ENCODE peak calls at places on chromosomes 7 and 10, in six cellular contexts. H, D, A, J, F and P are unnamed samples.

GRCh38 chr7:97401398-97401797 is 283.9 kb downstream of the SDHAF3 start:
- DNase-seq in J (no peak), D (no peak), A (no peak), F (no peak), H (no peak), P (no peak)

GRCh38 chr10:126331101-126331500 is 57.2 kb downstream of the ADAM12 start:
- DNase-seq in H (no peak), J (no peak), F (no peak), A (no peak), D (no peak), P (no peak)

GRCh38 chr7:99365318-99366141 is 9.0 kb upstream of the ARPC1B start:
- DNase-seq in J (peak; percentile 44), H (no peak), F (peak; percentile 74), A (peak; percentile 81), D (no peak), P (no peak)

GRCh38 chr10:30502266-30503058 is 68.5 kb downstream of the MAP3K8 start:
- DNase-seq in A (no peak), H (no peak), J (no peak), D (peak; percentile 43), F (no peak), P (no peak)

GRCh38 chr7:1523208-1523607 is 7.3 kb upstream of the MAFK start:
- DNase-seq in H (no peak), F (no peak), A (no peak), D (no peak), J (no peak), P (no peak)

GRCh38 chr10:13347235-13348156 is 597 bp downstream of the SEPHS1 start:
- DNase-seq in F (peak; percentile 94), D (peak; percentile 73), J (peak; percentile 58), A (peak; percentile 94), H (peak; percentile 67), P (peak; percentile 88)

GRCh38 chr7:91082038-91082437 is 182.2 kb upstream of the FZD1 start:
- DNase-seq in H (no peak), A (no peak), J (no peak), F (no peak), D (no peak), P (no peak)

GRCh38 chr10:127196227-127196954 is at the start of gene INSYN2A:
- DNase-seq in A (no peak), F (peak; percentile 62), J (peak; percentile 37), H (peak; percentile 35), D (no peak), P (no peak)

GRCh38 chr7:42053834-42054233 is 183.2 kb downstream of the GLI3 start:
- DNase-seq in F (no peak), H (no peak), A (no peak), D (no peak), J (no peak), P (no peak)

GRCh38 chr7:71443197-71443542 is 311.2 kb downstream of the GALNT17 start:
- DNase-seq in F (no peak), D (no peak), H (no peak), J (no peak), A (no peak), P (no peak)

GRCh38 chr7:71439316-71439715 is 307.4 kb downstream of the GALNT17 start:
- DNase-seq in F (no peak), A (no peak), D (no peak), J (no peak), H (no peak), P (no peak)

GRCh38 chr7:71444130-71444529 is 312.2 kb downstream of the GALNT17 start:
- DNase-seq in H (no peak), J (no peak), F (no peak), A (no peak), D (no peak), P (no peak)

DNA sequence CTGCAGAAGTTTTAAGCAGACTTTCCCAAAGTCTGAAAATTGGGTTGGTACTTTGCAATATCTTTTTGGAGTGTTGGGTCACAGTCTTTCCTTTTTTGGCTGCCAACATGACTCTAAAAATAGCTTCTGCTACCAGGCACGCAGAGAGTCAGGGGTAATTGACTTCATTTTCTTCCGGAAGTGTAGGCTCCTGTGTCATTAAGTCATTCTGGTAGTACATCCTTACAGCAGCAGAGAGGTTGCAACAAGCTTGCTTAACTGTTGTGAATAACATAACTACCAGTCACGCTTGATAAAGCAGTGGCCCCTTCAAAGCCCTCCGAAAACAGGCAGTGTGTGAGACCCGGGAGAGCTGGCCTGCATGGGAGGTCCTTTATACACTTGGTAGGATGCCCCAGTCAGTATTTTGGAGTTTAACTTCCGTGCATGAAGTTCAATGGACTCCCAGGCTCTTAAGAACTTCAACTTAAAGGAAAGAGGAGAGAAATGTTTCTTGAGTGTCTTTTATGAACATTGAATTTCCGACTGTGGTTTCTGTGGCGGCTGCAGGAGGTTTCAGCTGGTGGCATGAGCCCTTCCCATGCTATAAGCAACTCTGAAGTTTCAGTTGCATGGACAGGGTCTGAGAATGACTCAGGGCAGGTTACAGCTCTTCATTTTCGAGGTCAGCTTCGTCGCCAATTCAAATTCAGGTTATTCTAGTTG is 310.7 kb downstream of the GALNT17 start:
- DNase-seq in D (no peak), H (no peak), A (no peak), J (no peak), F (no peak), P (no peak)
- H3K4me3 ChIP-seq in D (no peak overlapping the region), H (no peak overlapping the region), A (no peak overlapping the region), J (no peak overlapping the region), F (no peak overlapping the region), P (no peak overlapping the region)

DNA sequence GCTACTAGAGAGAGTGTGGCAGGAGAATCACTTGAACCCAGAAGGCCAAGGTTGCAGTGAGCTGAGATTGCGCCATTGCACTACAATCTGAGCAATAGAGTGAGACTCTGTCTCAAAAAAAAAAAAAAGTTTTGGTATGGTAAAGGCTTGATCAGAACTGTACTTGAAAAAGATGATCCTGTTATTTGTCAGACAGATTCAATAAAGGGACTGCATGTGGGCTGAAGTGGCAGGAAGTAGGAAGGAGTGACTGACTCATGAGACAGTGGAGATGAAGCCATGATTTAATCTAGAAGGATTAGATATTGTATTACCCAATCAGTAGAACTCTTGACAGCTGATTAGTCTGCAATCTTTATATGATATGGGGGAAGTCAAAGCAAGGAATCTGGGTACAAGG is 2.7 kb upstream of the TMEM254 start:
- DNase-seq in A (no peak), F (no peak), D (no peak), H (no peak), J (no peak), P (no peak)
- H3K4me3 ChIP-seq in A (no peak overlapping the region), F (no peak overlapping the region), D (no peak overlapping the region), H (no peak overlapping the region), J (no peak overlapping the region), P (no peak overlapping the region)

GRCh38 chr7:25860882-25861228 is 291.1 kb upstream of the NFE2L3 start:
- DNase-seq in J (no peak), D (no peak), A (no peak), F (no peak), H (no peak), P (no peak)
- H3K4me3 ChIP-seq in J (no peak overlapping the region), D (no peak overlapping the region), A (no peak overlapping the region), F (no peak overlapping the region), H (no peak overlapping the region), P (no peak overlapping the region)

DNA sequence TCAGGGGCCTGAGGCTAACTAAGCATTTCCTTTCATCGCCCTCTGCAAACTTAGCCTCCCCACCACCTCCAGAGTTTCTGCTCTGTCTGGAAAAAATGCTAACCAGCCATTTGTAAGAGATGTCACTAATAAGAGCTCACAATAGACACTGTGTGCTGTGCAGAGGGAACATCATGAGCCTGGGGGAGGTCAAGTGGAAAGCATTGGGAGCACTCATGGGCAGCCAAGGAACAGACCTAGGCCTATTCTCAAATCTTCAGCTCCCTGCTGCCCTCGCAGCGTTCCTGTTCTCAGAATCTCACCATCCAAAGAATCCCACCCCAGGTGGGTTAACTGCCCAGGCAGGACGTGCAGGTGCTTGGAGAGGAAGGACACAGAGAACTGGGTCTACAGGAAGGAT is 27.1 kb upstream of the GPAM start:
- DNase-seq in J (no peak), F (no peak), D (no peak), A (no peak), H (no peak), P (no peak)
- H3K4me3 ChIP-seq in J (no peak overlapping the region), F (no peak overlapping the region), D (no peak overlapping the region), A (no peak overlapping the region), H (no peak overlapping the region), P (no peak overlapping the region)

GRCh38 chr7:158450476-158451124 is 137.0 kb downstream of the PTPRN2 start:
- DNase-seq in F (no peak), A (no peak), H (no peak), J (no peak), D (no peak), P (no peak)
- H3K4me3 ChIP-seq in F (no peak overlapping the region), A (no peak overlapping the region), H (no peak overlapping the region), J (no peak overlapping the region), D (no peak overlapping the region), P (no peak overlapping the region)

DNA sequence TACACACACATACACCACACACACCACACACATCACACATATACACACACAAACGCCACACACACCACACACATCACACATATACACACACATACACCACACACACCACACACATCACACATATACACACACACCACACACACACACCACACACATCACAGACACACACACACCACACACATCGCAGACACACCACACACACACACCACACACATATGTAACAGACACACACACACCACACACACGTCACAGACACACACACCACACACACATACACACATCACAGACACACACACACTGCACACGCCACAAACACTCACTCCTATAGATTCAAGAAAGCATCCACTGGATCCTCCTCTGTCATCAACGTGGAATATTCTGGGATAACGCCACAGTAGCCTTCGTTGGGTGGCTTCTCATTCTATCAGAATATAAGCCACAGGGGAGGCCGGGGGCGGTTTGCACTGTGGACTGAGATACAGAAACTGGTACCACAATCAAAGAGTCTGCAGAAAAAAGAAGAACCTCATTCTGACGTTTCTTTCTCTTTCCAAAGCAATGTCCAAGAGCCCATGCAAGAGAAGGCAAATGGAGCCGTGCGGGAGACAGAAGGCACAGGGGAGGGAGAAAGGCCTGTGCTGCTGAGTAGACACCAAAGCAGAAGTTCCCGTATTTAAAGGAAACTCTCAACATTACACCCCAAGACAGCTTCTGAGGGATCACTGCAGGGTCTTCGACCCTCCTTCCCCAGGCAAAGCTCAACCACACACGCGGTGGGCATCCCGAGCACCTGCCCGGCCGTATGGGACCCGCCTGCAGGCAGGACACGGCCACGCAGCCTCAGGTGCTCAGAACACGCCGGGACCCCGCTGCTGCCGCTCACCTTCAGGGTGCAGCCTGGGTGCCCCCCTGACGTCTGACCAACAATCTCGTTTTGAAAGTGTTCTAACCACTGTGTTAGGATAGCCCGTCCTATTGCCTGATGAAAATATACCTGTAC is 321.2 kb downstream of the DNAJB6 start:
- DNase-seq in H (no peak), J (no peak), A (peak; percentile 50), D (no peak), F (no peak), P (no peak)
- H3K4me3 ChIP-seq in H (no peak overlapping the region), J (no peak overlapping the region), A (no peak overlapping the region), D (no peak overlapping the region), F (no peak overlapping the region), P (no peak overlapping the region)

GRCh38 chr10:31929986-31930675 is 1.5 kb upstream of the ARHGAP12 start:
- DNase-seq in D (no peak), F (no peak), J (peak; percentile 55), A (no peak), H (no peak), P (no peak)
- H3K4me3 ChIP-seq in D (no peak overlapping the region), F (peak overlapping the region; percentile 90), J (peak overlapping the region; percentile 76), A (peak overlapping the region; percentile 73), H (peak overlapping the region; percentile 86), P (peak overlapping the region; percentile 98)

GRCh38 chr7:47484457-47484856 is 97.5 kb downstream of the TNS3 start:
- DNase-seq in H (no peak), D (no peak), A (no peak), J (no peak), F (no peak), P (no peak)
- H3K4me3 ChIP-seq in H (no peak overlapping the region), D (no peak overlapping the region), A (no peak overlapping the region), J (no peak overlapping the region), F (no peak overlapping the region), P (no peak overlapping the region)